ENCODE peak calls at places on chromosomes 4 and X, in four cellular contexts. Y is CD8-positive, alpha-beta T cell; L is HS-27A; I is NCI-H1105 treated with DMSO at 0.1 percent for 48 hours. Z is an unnamed sample.

GRCh38 chr4:127634181-127634580 is 1.4 kb downstream of the INTU start:
- DNase-seq in Y (no peak), L (no peak), I (no peak), Z (no peak)

GRCh38 chr4:186020106-186020792 is 48.7 kb upstream of the TLR3 start:
- DNase-seq in Y (no peak), L (no peak), I (no peak), Z (no peak)

GRCh38 chrX:3690140-3690539 is 23.3 kb downstream of the PRKX start:
- DNase-seq in Y (no peak), L (no peak), I (no peak), Z (no peak)

GRCh38 chr4:26238782-26239647 is 81.8 kb upstream of the RBPJ start:
- DNase-seq in Y (no peak), L (no peak), I (peak), Z (no peak)

GRCh38 chrX:39320165-39320564 is 518.9 kb downstream of the MID1IP1 start:
- DNase-seq in Y (no peak), L (no peak), I (no peak), Z (no peak)

GRCh38 chr4:73589261-73589847 is 30.9 kb downstream of the RASSF6 start:
- DNase-seq in Y (no peak), L (no peak), I (peak), Z (peak)

GRCh38 chrX:45850197-45850774 is 649.6 kb upstream of the DIPK2B start:
- DNase-seq in Y (no peak), L (no peak), I (peak), Z (peak)

GRCh38 chr4:8740666-8741395 is 130.8 kb downstream of the HMX1 start:
- DNase-seq in Y (no peak), L (no peak), I (no peak), Z (no peak)

Z was measured in mammary epithelial cell.